ENCODE peak calls at places on chromosomes 12 and 14, in ten cellular contexts. X is RWPE2; H is lung; G is DND-41; K is Panc1; W is CD4-positive, CD25-positive, alpha-beta regulatory T cell; L is prostate gland; M is mesenchymal stem cell; S is endodermal cell; T is lower lobe of right lung. Q is an unnamed sample.

GRCh38 chr12:104567832-104568490 is 111.2 kb downstream of the CHST11 start:
- DNase-seq in W (no peak), L (no peak), G (peak; percentile 41), X (no peak), S (no peak), T (no peak), M (no peak), H (no peak), K (no peak), Q (no peak)

GRCh38 chr12:58177366-58177765 is 236.0 kb downstream of the ATP23 start:
- DNase-seq in M (no peak), T (no peak), K (no peak), X (no peak), S (no peak), G (no peak), L (no peak), W (no peak), H (no peak), Q (no peak)

GRCh38 chr12:95396849-95397498 is 77.0 kb upstream of the METAP2 start:
- DNase-seq in M (no peak), S (peak; percentile 14), T (no peak), H (no peak), K (no peak), X (no peak), W (no peak), L (no peak), G (no peak), Q (no peak)

GRCh38 chr12:127504874-127505273 is 762.1 kb upstream of the TMEM132C start:
- DNase-seq in K (no peak), W (no peak), S (no peak), X (no peak), M (no peak), T (no peak), G (no peak), L (no peak), H (no peak), Q (no peak)

GRCh38 chr12:123344086-123344485 is 20.6 kb downstream of the SBNO1 start:
- DNase-seq in L (no peak), K (no peak), H (no peak), G (no peak), T (no peak), M (no peak), X (no peak), W (no peak), S (no peak), Q (no peak)

GRCh38 chr12:105235747-105236476 is at the start of gene APPL2:
- DNase-seq in X (peak; percentile 88), W (peak; percentile 72), T (peak; percentile 95), M (peak; percentile 90), G (peak; percentile 88), L (peak; percentile 87), K (no peak), S (peak; percentile 97), H (peak; percentile 90), Q (peak; percentile 78)

GRCh38 chr12:61546296-61546695 is 713.9 kb upstream of the USP15 start:
- DNase-seq in K (no peak), M (no peak), L (peak; percentile 4), X (no peak), W (no peak), T (no peak), S (peak; percentile 56), G (no peak), H (no peak), Q (no peak)

GRCh38 chr14:68862954-68863594 is 70.2 kb upstream of the ZFP36L1 start:
- DNase-seq in S (peak; percentile 96), K (peak; percentile 48), T (peak; percentile 84), G (peak; percentile 82), M (peak; percentile 84), X (no peak), H (peak; percentile 73), L (peak; percentile 72), W (peak; percentile 36), Q (peak; percentile 76)

GRCh38 chr12:111405856-111406473 is at the start of gene SH2B3:
- DNase-seq in L (no peak), X (no peak), S (no peak), K (no peak), T (no peak), W (no peak), G (peak; percentile 80), M (no peak), H (no peak), Q (no peak)
- H3K4me1 ChIP-seq in L (peaks cover 5% of the 10 kb centered on the region), X (peaks cover 40% of the 10 kb centered on the region), S (peaks cover 13% of the 10 kb centered on the region), K (peaks cover 54% of the 10 kb centered on the region), T (peaks cover 73% of the 10 kb centered on the region), W (peaks cover 74% of the 10 kb centered on the region), G (peaks cover 46% of the 10 kb centered on the region), M (peaks cover 45% of the 10 kb centered on the region), H (peaks cover 22% of the 10 kb centered on the region), Q (peaks cover 60% of the 10 kb centered on the region)

GRCh38 chr12:132937476-132937875 is 18.6 kb downstream of the ZNF605 start:
- DNase-seq in X (no peak), L (no peak), S (no peak), H (no peak), K (no peak), W (no peak), T (no peak), G (no peak), M (no peak), Q (no peak)

GRCh38 chr12:132941336-132941954 is 14.7 kb downstream of the ZNF605 start:
- DNase-seq in G (no peak), T (no peak), H (no peak), S (no peak), L (no peak), K (no peak), M (no peak), X (no peak), W (no peak), Q (no peak)

GRCh38 chr12:132936163-132936562 is 19.9 kb downstream of the ZNF605 start:
- DNase-seq in M (no peak), S (no peak), W (no peak), T (no peak), H (no peak), X (no peak), L (no peak), K (no peak), G (no peak), Q (no peak)

GRCh38 chr12:132942611-132943010 is 13.5 kb downstream of the ZNF605 start:
- DNase-seq in H (no peak), M (no peak), G (no peak), T (no peak), S (no peak), K (no peak), L (no peak), W (no peak), X (no peak), Q (no peak)

DNA sequence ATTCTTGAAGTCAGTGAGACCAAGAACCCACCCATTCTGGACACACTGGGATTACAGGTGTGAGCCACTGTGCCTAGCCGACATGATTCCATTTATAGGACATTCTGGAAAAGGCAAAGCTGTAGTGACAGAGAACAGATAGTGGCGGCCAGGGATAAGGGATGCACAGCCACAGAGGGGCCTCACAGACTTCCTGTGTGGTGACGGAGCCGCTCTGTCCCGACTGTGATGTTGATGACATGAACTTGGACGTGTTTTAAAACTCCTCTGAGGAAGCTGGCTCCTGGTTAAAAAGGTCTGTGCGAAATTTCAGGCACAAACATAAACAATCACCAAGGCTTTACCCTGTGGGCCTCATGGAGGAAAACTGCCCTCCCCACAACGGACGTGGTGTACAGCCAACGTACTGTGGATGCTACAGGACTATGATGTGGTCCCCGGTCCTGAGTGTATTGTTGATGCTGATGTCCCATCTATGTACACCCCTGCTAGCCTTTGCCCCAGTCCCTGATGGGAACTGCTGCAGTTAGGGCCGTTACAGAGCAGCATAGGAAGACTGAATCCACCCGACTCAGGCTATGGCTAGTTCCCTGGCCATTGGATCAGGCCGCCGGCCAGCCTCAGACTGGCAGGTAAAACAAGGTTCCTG is 15.9 kb downstream of the ZNF605 start:
- DNase-seq in K (no peak), S (peak; percentile 30), W (no peak), H (no peak), M (no peak), L (no peak), X (no peak), G (no peak), T (no peak), Q (no peak)
- H3K9me3 ChIP-seq in K (peaks cover 42% of the 10 kb centered on the region), S (peaks cover 72% of the 10 kb centered on the region), W (peaks cover 33% of the 10 kb centered on the region), H (no peaks in the 10 kb centered on the region), M (peaks cover 78% of the 10 kb centered on the region), L (no peaks in the 10 kb centered on the region), X (peaks cover 10% of the 10 kb centered on the region), G (peaks cover 58% of the 10 kb centered on the region), T (peaks cover 85% of the 10 kb centered on the region), Q (peaks cover 14% of the 10 kb centered on the region)

DNA sequence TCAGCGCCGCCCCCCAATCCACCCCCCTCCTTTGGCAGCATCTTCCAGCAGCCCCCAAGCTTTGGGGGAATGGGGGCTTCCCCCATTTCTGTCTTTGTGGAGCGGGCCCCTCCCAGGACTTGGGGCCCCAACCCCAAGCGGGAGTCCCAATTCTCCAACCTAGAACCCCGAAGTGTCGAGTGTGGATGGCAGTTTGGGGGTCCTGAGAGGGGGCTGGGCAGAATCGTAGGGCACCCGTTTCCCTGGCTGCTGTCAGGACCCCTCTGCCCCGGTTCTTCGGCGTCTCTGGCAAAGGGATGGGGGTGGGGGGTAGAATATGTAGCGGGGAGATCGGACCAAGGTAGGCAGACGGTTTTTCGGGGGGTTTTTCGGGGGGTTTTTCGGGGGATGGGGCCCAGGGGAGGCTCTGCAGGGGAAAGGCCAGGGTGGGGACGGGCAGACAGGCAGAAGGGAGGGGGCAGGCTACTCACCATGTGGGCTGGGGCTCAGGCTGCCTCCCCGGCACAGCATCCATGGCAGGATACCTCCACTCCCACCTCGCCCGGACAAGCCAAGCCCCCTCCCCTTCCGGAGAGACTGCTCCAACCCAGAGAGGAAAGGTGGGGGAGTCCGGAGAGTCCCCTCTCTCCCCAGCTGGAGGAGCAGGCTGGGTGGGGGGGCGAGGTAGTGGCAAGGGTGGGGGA is 739 bp downstream of the JPH4 start:
- DNase-seq in T (no peak), W (no peak), L (no peak), X (no peak), M (no peak), H (no peak), S (peak; percentile 68), G (no peak), K (no peak), Q (no peak)
- H3K27me3 ChIP-seq in T (peaks cover 45% of the 10 kb centered on the region), W (peaks cover 3% of the 10 kb centered on the region), L (peaks cover 22% of the 10 kb centered on the region), X (peaks cover 59% of the 10 kb centered on the region), M (peaks cover 81% of the 10 kb centered on the region), H (peaks cover under 1% of the 10 kb centered on the region), S (peaks cover 50% of the 10 kb centered on the region), G (peaks cover 10% of the 10 kb centered on the region), K (no peaks in the 10 kb centered on the region), Q (peaks cover 25% of the 10 kb centered on the region)

GRCh38 chr12:124744273-124744640 is 119.4 kb downstream of the SCARB1 start:
- DNase-seq in K (no peak), X (no peak), G (no peak), L (no peak), S (no peak), T (no peak), W (no peak), M (no peak), H (no peak), Q (no peak)

GRCh38 chr12:124742702-124743101 is 121.0 kb downstream of the SCARB1 start:
- DNase-seq in T (no peak), G (no peak), H (no peak), X (no peak), S (peak; percentile 71), M (no peak), K (no peak), W (no peak), L (no peak), Q (no peak)

GRCh38 chr12:124744659-124745467 is 118.8 kb downstream of the SCARB1 start:
- DNase-seq in T (no peak), K (no peak), X (no peak), H (no peak), S (peak; percentile 90), G (peak; percentile 38), W (no peak), M (no peak), L (no peak), Q (no peak)

GRCh38 chr12:124742111-124742510 is 121.6 kb downstream of the SCARB1 start:
- DNase-seq in T (no peak), X (no peak), K (no peak), G (no peak), M (no peak), L (peak; percentile 74), S (no peak), H (no peak), W (no peak), Q (no peak)

GRCh38 chr12:124743479-124744272 is 120.0 kb downstream of the SCARB1 start:
- DNase-seq in X (no peak), S (no peak), T (no peak), W (no peak), M (peak; percentile 66), L (no peak), H (no peak), G (no peak), K (no peak), Q (no peak)
- H3K4me1 ChIP-seq in X (peaks cover 24% of the 10 kb centered on the region), S (no peaks in the 10 kb centered on the region), T (peaks cover 39% of the 10 kb centered on the region), W (no peaks in the 10 kb centered on the region), M (peaks cover 41% of the 10 kb centered on the region), L (peaks cover 12% of the 10 kb centered on the region), H (peaks cover 10% of the 10 kb centered on the region), G (peaks cover 7% of the 10 kb centered on the region), K (peaks cover 92% of the 10 kb centered on the region), Q (no peaks in the 10 kb centered on the region)